ENCODE peak calls at places on chromosomes 12 and 14, in five cellular contexts. One of them, this sample, is unnamed.

GRCh38 chr12:110582286-110583136 is 607 bp downstream of the PPTC7 start:
- DNase-seq in nephron progenitor cell: peak
- DNase-seq in cardiac fibroblast: peak
- DNase-seq in endothelial cell: peak
- DNase-seq in right lobe of liver: peak
- DNase-seq in this sample: peak

GRCh38 chr12:58463050-58463449 is 457.3 kb downstream of the LRIG3 start:
- DNase-seq in endothelial cell: no peak
- DNase-seq in cardiac fibroblast: no peak
- DNase-seq in nephron progenitor cell: no peak
- DNase-seq in right lobe of liver: no peak
- DNase-seq in this sample: no peak

GRCh38 chr12:75889214-75889613 is 142.4 kb downstream of the PHLDA1 start:
- DNase-seq in right lobe of liver: no peak
- DNase-seq in endothelial cell: no peak
- DNase-seq in nephron progenitor cell: peak
- DNase-seq in cardiac fibroblast: no peak
- DNase-seq in this sample: no peak

GRCh38 chr12:14810953-14811483 is 3.0 kb downstream of the SMCO3 start:
- DNase-seq in cardiac fibroblast: peak
- DNase-seq in nephron progenitor cell: no peak
- DNase-seq in endothelial cell: peak
- DNase-seq in right lobe of liver: no peak
- DNase-seq in this sample: no peak

GRCh38 chr12:132561784-132562156 is 48.6 kb downstream of the LRCOL1 start:
- DNase-seq in cardiac fibroblast: no peak
- DNase-seq in right lobe of liver: no peak
- DNase-seq in endothelial cell: peak
- DNase-seq in nephron progenitor cell: peak
- DNase-seq in this sample: no peak

GRCh38 chr14:24818823-24819341 is 184.9 kb upstream of the GZMB start:
- DNase-seq in endothelial cell: no peak
- DNase-seq in cardiac fibroblast: no peak
- DNase-seq in right lobe of liver: peak
- DNase-seq in nephron progenitor cell: no peak
- DNase-seq in this sample: no peak

GRCh38 chr12:50221228-50222008 is 54.2 kb upstream of the CERS5 start:
- DNase-seq in nephron progenitor cell: no peak
- DNase-seq in endothelial cell: no peak
- DNase-seq in right lobe of liver: no peak
- DNase-seq in cardiac fibroblast: peak
- DNase-seq in this sample: no peak

GRCh38 chr12:29546000-29546399 is 48.5 kb upstream of the OVCH1 start:
- DNase-seq in nephron progenitor cell: no peak
- DNase-seq in endothelial cell: no peak
- DNase-seq in cardiac fibroblast: no peak
- DNase-seq in right lobe of liver: no peak
- DNase-seq in this sample: no peak

GRCh38 chr12:10385181-10385613 is 4.6 kb downstream of the KLRK1 start:
- DNase-seq in right lobe of liver: no peak
- DNase-seq in nephron progenitor cell: no peak
- DNase-seq in cardiac fibroblast: peak
- DNase-seq in endothelial cell: no peak
- DNase-seq in this sample: no peak

GRCh38 chr14:59936145-59936544 is 16.2 kb downstream of the LRRC9 start:
- DNase-seq in endothelial cell: no peak
- DNase-seq in right lobe of liver: no peak
- DNase-seq in nephron progenitor cell: no peak
- DNase-seq in cardiac fibroblast: no peak
- DNase-seq in this sample: no peak

GRCh38 chr12:24821691-24822090 is 127.2 kb downstream of the BCAT1 start:
- DNase-seq in endothelial cell: no peak
- DNase-seq in right lobe of liver: no peak
- DNase-seq in cardiac fibroblast: peak
- DNase-seq in nephron progenitor cell: no peak
- DNase-seq in this sample: no peak

GRCh38 chr12:113040722-113041168 is 15.8 kb upstream of the DTX1 start:
- DNase-seq in right lobe of liver: peak
- DNase-seq in cardiac fibroblast: peak
- DNase-seq in nephron progenitor cell: no peak
- DNase-seq in endothelial cell: no peak
- DNase-seq in this sample: no peak

GRCh38 chr14:80350707-80351106 is 139.4 kb upstream of the DIO2 start:
- DNase-seq in endothelial cell: no peak
- DNase-seq in nephron progenitor cell: no peak
- DNase-seq in right lobe of liver: no peak
- DNase-seq in cardiac fibroblast: peak
- DNase-seq in this sample: no peak

GRCh38 chr12:68886636-68887572 is 46.1 kb downstream of the CPM start:
- DNase-seq in cardiac fibroblast: no peak
- DNase-seq in endothelial cell: no peak
- DNase-seq in nephron progenitor cell: no peak
- DNase-seq in right lobe of liver: no peak
- DNase-seq in this sample: no peak

GRCh38 chr12:25884920-25885234 is 73.6 kb upstream of the RASSF8 start:
- DNase-seq in endothelial cell: no peak
- DNase-seq in cardiac fibroblast: no peak
- DNase-seq in right lobe of liver: no peak
- DNase-seq in nephron progenitor cell: no peak
- DNase-seq in this sample: no peak

GRCh38 chr14:73526036-73526984 is 10.6 kb upstream of the ACOT1 start:
- DNase-seq in nephron progenitor cell: no peak
- DNase-seq in right lobe of liver: peak
- DNase-seq in endothelial cell: no peak
- DNase-seq in cardiac fibroblast: peak
- DNase-seq in this sample: no peak

GRCh38 chr14:69107407-69108003 is 45.4 kb downstream of the DCAF5 start:
- DNase-seq in right lobe of liver: no peak
- DNase-seq in nephron progenitor cell: peak
- DNase-seq in cardiac fibroblast: peak
- DNase-seq in endothelial cell: peak
- DNase-seq in this sample: no peak

GRCh38 chr12:65147312-65147905 is 22.0 kb upstream of the LEMD3 start:
- DNase-seq in right lobe of liver: no peak
- DNase-seq in cardiac fibroblast: no peak
- DNase-seq in endothelial cell: no peak
- DNase-seq in nephron progenitor cell: no peak
- DNase-seq in this sample: no peak

GRCh38 chr14:99205086-99205688 is 66.8 kb downstream of the BCL11B start:
- DNase-seq in nephron progenitor cell: no peak
- DNase-seq in right lobe of liver: no peak
- DNase-seq in endothelial cell: no peak
- DNase-seq in cardiac fibroblast: no peak
- DNase-seq in this sample: no peak

GRCh38 chr12:77299910-77300772 is 234.8 kb upstream of the E2F7 start:
- DNase-seq in nephron progenitor cell: no peak
- DNase-seq in right lobe of liver: no peak
- DNase-seq in cardiac fibroblast: peak
- DNase-seq in endothelial cell: no peak
- DNase-seq in this sample: no peak

GRCh38 chr12:49059385-49060232 is 985 bp downstream of the KMT2D start:
- DNase-seq in endothelial cell: peak
- DNase-seq in right lobe of liver: peak
- DNase-seq in cardiac fibroblast: peak
- DNase-seq in nephron progenitor cell: peak
- DNase-seq in this sample: no peak

GRCh38 chr14:23432102-23432925 is 3.1 kb downstream of the MYH7 start:
- DNase-seq in nephron progenitor cell: no peak
- DNase-seq in right lobe of liver: no peak
- DNase-seq in cardiac fibroblast: no peak
- DNase-seq in endothelial cell: no peak
- DNase-seq in this sample: no peak

GRCh38 chr14:102316048-102316745 is 3.3 kb upstream of the ZNF839 start:
- DNase-seq in right lobe of liver: no peak
- DNase-seq in cardiac fibroblast: peak
- DNase-seq in nephron progenitor cell: peak
- DNase-seq in endothelial cell: peak
- DNase-seq in this sample: no peak

GRCh38 chr14:73741876-73742519 is 27.8 kb upstream of the PNMA1 start:
- DNase-seq in right lobe of liver: peak
- DNase-seq in cardiac fibroblast: no peak
- DNase-seq in nephron progenitor cell: no peak
- DNase-seq in endothelial cell: no peak
- DNase-seq in this sample: no peak

GRCh38 chr14:85702191-85702590 is 172.2 kb downstream of the FLRT2 start:
- DNase-seq in cardiac fibroblast: no peak
- DNase-seq in nephron progenitor cell: no peak
- DNase-seq in right lobe of liver: no peak
- DNase-seq in endothelial cell: no peak
- DNase-seq in this sample: no peak

GRCh38 chr14:74974364-74975058 is 19.1 kb upstream of the PGF start:
- DNase-seq in right lobe of liver: no peak
- DNase-seq in cardiac fibroblast: peak
- DNase-seq in nephron progenitor cell: peak
- DNase-seq in endothelial cell: no peak
- DNase-seq in this sample: no peak

GRCh38 chr12:44847888-44848770 is 28.0 kb downstream of the NELL2 start:
- DNase-seq in nephron progenitor cell: no peak
- DNase-seq in cardiac fibroblast: no peak
- DNase-seq in right lobe of liver: no peak
- DNase-seq in endothelial cell: no peak
- DNase-seq in this sample: no peak

GRCh38 chr12:62698701-62699101 is 232.1 kb downstream of the MON2 start:
- DNase-seq in cardiac fibroblast: peak
- DNase-seq in endothelial cell: no peak
- DNase-seq in nephron progenitor cell: no peak
- DNase-seq in right lobe of liver: no peak
- DNase-seq in this sample: no peak

GRCh38 chr12:65300679-65301349 is 22.3 kb downstream of the MSRB3 start:
- DNase-seq in right lobe of liver: no peak
- DNase-seq in nephron progenitor cell: peak
- DNase-seq in cardiac fibroblast: no peak
- DNase-seq in endothelial cell: peak
- DNase-seq in this sample: no peak

GRCh38 chr12:92055877-92056276 is 89.8 kb downstream of the BTG1 start:
- DNase-seq in right lobe of liver: no peak
- DNase-seq in endothelial cell: no peak
- DNase-seq in nephron progenitor cell: no peak
- DNase-seq in cardiac fibroblast: no peak
- DNase-seq in this sample: no peak

GRCh38 chr12:115044073-115044472 is 360.1 kb upstream of the TBX3 start:
- DNase-seq in nephron progenitor cell: no peak
- DNase-seq in cardiac fibroblast: peak
- DNase-seq in endothelial cell: no peak
- DNase-seq in right lobe of liver: no peak
- DNase-seq in this sample: no peak

GRCh38 chr12:29990971-29991370 is 207.2 kb upstream of the TMTC1 start:
- DNase-seq in right lobe of liver: no peak
- DNase-seq in endothelial cell: no peak
- DNase-seq in nephron progenitor cell: no peak
- DNase-seq in cardiac fibroblast: no peak
- DNase-seq in this sample: no peak

GRCh38 chr14:103393687-103394626 is 8.7 kb downstream of the MARK3 start:
- DNase-seq in cardiac fibroblast: peak
- DNase-seq in endothelial cell: no peak
- DNase-seq in right lobe of liver: no peak
- DNase-seq in nephron progenitor cell: no peak
- DNase-seq in this sample: no peak

GRCh38 chr12:94207467-94208432 is 59.4 kb downstream of the PLXNC1 start:
- DNase-seq in endothelial cell: no peak
- DNase-seq in cardiac fibroblast: peak
- DNase-seq in right lobe of liver: no peak
- DNase-seq in nephron progenitor cell: no peak
- DNase-seq in this sample: no peak

GRCh38 chr12:105275997-105276760 is 40.2 kb upstream of the APPL2 start:
- DNase-seq in nephron progenitor cell: no peak
- DNase-seq in cardiac fibroblast: no peak
- DNase-seq in right lobe of liver: no peak
- DNase-seq in endothelial cell: no peak
- DNase-seq in this sample: no peak

GRCh38 chr12:105280966-105281693 is 45.2 kb upstream of the APPL2 start:
- DNase-seq in nephron progenitor cell: no peak
- DNase-seq in right lobe of liver: no peak
- DNase-seq in cardiac fibroblast: no peak
- DNase-seq in endothelial cell: no peak
- DNase-seq in this sample: no peak

GRCh38 chr12:105281694-105282049 is 45.7 kb upstream of the APPL2 start:
- DNase-seq in cardiac fibroblast: no peak
- DNase-seq in right lobe of liver: no peak
- DNase-seq in nephron progenitor cell: no peak
- DNase-seq in endothelial cell: no peak
- DNase-seq in this sample: no peak

GRCh38 chr12:105279460-105280056 is 43.6 kb upstream of the APPL2 start:
- DNase-seq in right lobe of liver: no peak
- DNase-seq in cardiac fibroblast: peak
- DNase-seq in nephron progenitor cell: peak
- DNase-seq in endothelial cell: peak
- DNase-seq in this sample: no peak

GRCh38 chr12:105278043-105278697 is 42.2 kb upstream of the APPL2 start:
- DNase-seq in nephron progenitor cell: no peak
- DNase-seq in endothelial cell: no peak
- DNase-seq in cardiac fibroblast: peak
- DNase-seq in right lobe of liver: no peak
- DNase-seq in this sample: no peak
- TF ChIP-seq CTCF in nephron progenitor cell: no peak
- TF ChIP-seq CTCF in endothelial cell: peak
- TF ChIP-seq CTCF in cardiac fibroblast: peak
- TF ChIP-seq CTCF in right lobe of liver: peak
- TF ChIP-seq CTCF in this sample: no peak

GRCh38 chr12:6535960-6536847 is 1.9 kb downstream of the GAPDH start:
- DNase-seq in nephron progenitor cell: no peak
- DNase-seq in cardiac fibroblast: no peak
- DNase-seq in right lobe of liver: no peak
- DNase-seq in endothelial cell: no peak
- DNase-seq in this sample: no peak
- TF ChIP-seq CTCF in nephron progenitor cell: no peak
- TF ChIP-seq CTCF in cardiac fibroblast: no peak
- TF ChIP-seq CTCF in right lobe of liver: no peak
- TF ChIP-seq CTCF in endothelial cell: no peak
- TF ChIP-seq CTCF in this sample: no peak

GRCh38 chr14:54722791-54723432 is 156.0 kb downstream of the SAMD4A start:
- DNase-seq in endothelial cell: no peak
- DNase-seq in nephron progenitor cell: no peak
- DNase-seq in right lobe of liver: no peak
- DNase-seq in cardiac fibroblast: peak
- DNase-seq in this sample: no peak
- TF ChIP-seq CTCF in endothelial cell: no peak
- TF ChIP-seq CTCF in nephron progenitor cell: peak
- TF ChIP-seq CTCF in right lobe of liver: peak
- TF ChIP-seq CTCF in cardiac fibroblast: peak
- TF ChIP-seq CTCF in this sample: no peak

GRCh38 chr14:53473480-53473879 is 320.4 kb upstream of the DDHD1 start:
- DNase-seq in nephron progenitor cell: no peak
- DNase-seq in right lobe of liver: no peak
- DNase-seq in endothelial cell: no peak
- DNase-seq in cardiac fibroblast: no peak
- DNase-seq in this sample: no peak
- TF ChIP-seq CTCF in nephron progenitor cell: no peak
- TF ChIP-seq CTCF in right lobe of liver: no peak
- TF ChIP-seq CTCF in endothelial cell: no peak
- TF ChIP-seq CTCF in cardiac fibroblast: no peak
- TF ChIP-seq CTCF in this sample: no peak

DNA sequence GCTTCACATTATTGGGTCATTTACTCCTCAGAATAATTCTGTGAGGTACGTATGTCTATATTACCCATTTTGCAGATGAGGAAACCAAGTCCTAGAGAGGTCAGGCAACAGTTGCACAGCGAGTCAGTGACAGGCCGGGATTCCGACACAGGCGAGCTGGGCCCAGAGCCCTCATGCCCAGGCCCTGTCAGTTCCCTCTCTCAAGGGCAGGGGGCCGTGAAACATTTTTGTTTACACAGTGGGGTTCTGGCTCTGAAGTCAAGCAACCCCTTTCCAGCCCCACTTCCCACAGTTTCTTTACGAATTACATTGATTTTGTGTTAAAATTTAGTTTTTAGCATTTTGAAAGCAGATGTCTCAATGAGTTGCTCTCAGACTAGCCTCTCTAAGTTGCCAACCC is 46.7 kb downstream of the ESRRB start:
- DNase-seq in nephron progenitor cell: no peak
- DNase-seq in endothelial cell: no peak
- DNase-seq in right lobe of liver: no peak
- DNase-seq in cardiac fibroblast: no peak
- DNase-seq in this sample: no peak
- TF ChIP-seq CTCF in nephron progenitor cell: no peak
- TF ChIP-seq CTCF in endothelial cell: no peak
- TF ChIP-seq CTCF in right lobe of liver: no peak
- TF ChIP-seq CTCF in cardiac fibroblast: no peak
- TF ChIP-seq CTCF in this sample: no peak

This sample was measured in activated B cell treated with CpG ODN at 0.5 μM for 24 hours.